ENCODE peak calls at places on chromosomes 1 and 21, in four cellular contexts. R is psoas muscle, Z is sigmoid colon, J is HCT116. N is an unnamed sample.

GRCh38 chr1:55155522-55155921 is 59.6 kb downstream of the USP24 start:
- DNase-seq in R (peak; percentile 80), Z (no peak), J (no peak), N (peak; percentile 20)

GRCh38 chr1:172533511-172534116 is 664 bp downstream of the SUCO start:
- DNase-seq in R (peak; percentile 36), Z (peak; percentile 68), J (no peak), N (peak; percentile 47)

GRCh38 chr21:46562964-46563607 is 41.8 kb downstream of the S100B start:
- DNase-seq in R (peak; percentile 60), Z (no peak), J (no peak), N (no peak)

GRCh38 chr1:8133657-8134430 is 107.7 kb upstream of the ERRFI1 start:
- DNase-seq in R (peak; percentile 71), Z (peak; percentile 95), J (peak; percentile 60), N (peak; percentile 85)

GRCh38 chr1:78469561-78469960 is 21.2 kb upstream of the PTGFR start:
- DNase-seq in R (no peak), Z (no peak), J (no peak), N (no peak)

GRCh38 chr21:38380391-38381137 is 117.7 kb downstream of the ERG start:
- DNase-seq in R (no peak), Z (no peak), J (no peak), N (peak; percentile 30)

GRCh38 chr1:116336250-116336649 is 36.8 kb upstream of the ATP1A1 start:
- DNase-seq in R (no peak), Z (no peak), J (no peak), N (no peak)

GRCh38 chr1:10398734-10399486 is at the start of gene PGD:
- DNase-seq in R (peak; percentile 99), Z (peak; percentile 99), J (peak; percentile 92), N (peak; percentile 99)

GRCh38 chr1:97904528-97904927 is 16.3 kb downstream of the DPYD start:
- DNase-seq in R (no peak), Z (no peak), J (no peak), N (peak; percentile 18)

GRCh38 chr1:228034954-228035837 is 28.4 kb downstream of the WNT3A start:
- DNase-seq in R (peak; percentile 26), Z (peak; percentile 44), J (no peak), N (no peak)

GRCh38 chr1:156106624-156107488 is 7.7 kb upstream of the LMNA start:
- DNase-seq in R (no peak), Z (peak; percentile 67), J (no peak), N (no peak)

GRCh38 chr1:154741747-154742495 is 128.2 kb downstream of the KCNN3 start:
- DNase-seq in R (no peak), Z (no peak), J (no peak), N (no peak)

GRCh38 chr1:86774305-86775304 is 70.2 kb downstream of the SH3GLB1 start:
- DNase-seq in R (peak; percentile 88), Z (peak; percentile 72), J (peak; percentile 49), N (peak; percentile 92)

GRCh38 chr1:226654046-226654445 is 85.0 kb downstream of the ITPKB start:
- DNase-seq in R (peak; percentile 52), Z (no peak), J (no peak), N (no peak)

GRCh38 chr1:221234821-221235220 is 355.6 kb downstream of the HLX start:
- DNase-seq in R (no peak), Z (no peak), J (no peak), N (no peak)

GRCh38 chr1:38817958-38818705 is 41.4 kb downstream of the RRAGC start:
- DNase-seq in R (peak; percentile 61), Z (no peak), J (no peak), N (peak; percentile 41)

GRCh38 chr1:78157162-78157561 is 111.4 kb downstream of the GIPC2 start:
- DNase-seq in R (no peak), Z (no peak), J (no peak), N (peak; percentile 26)

GRCh38 chr1:232551281-232551835 is 78.6 kb downstream of the SIPA1L2 start:
- DNase-seq in R (no peak), Z (no peak), J (no peak), N (no peak)

GRCh38 chr1:182909578-182909977 is 43.4 kb downstream of the SHCBP1L start:
- DNase-seq in R (no peak), Z (no peak), J (no peak), N (no peak)

GRCh38 chr1:235783148-235783776 is 83.4 kb downstream of the LYST start:
- DNase-seq in R (no peak), Z (no peak), J (peak; percentile 26), N (peak; percentile 23)

GRCh38 chr1:162195567-162195966 is 126.1 kb downstream of the NOS1AP start:
- DNase-seq in R (no peak), Z (no peak), J (no peak), N (no peak)

GRCh38 chr1:39003464-39003752 is 12.3 kb downstream of the AKIRIN1 start:
- DNase-seq in R (no peak), Z (no peak), J (no peak), N (no peak)

GRCh38 chr1:203769505-203770343 is 4.7 kb downstream of the LAX1 start:
- DNase-seq in R (peak; percentile 88), Z (peak; percentile 92), J (no peak), N (peak; percentile 95)

GRCh38 chr1:4306559-4307467 is 347.6 kb upstream of the AJAP1 start:
- DNase-seq in R (no peak), Z (no peak), J (no peak), N (no peak)

GRCh38 chr1:198416276-198416675 is 124.2 kb downstream of the ATP6V1G3 start:
- DNase-seq in R (no peak), Z (no peak), J (no peak), N (no peak)

GRCh38 chr1:87826639-87827345 is 498.1 kb downstream of the LMO4 start:
- DNase-seq in R (peak; percentile 53), Z (peak; percentile 67), J (no peak), N (no peak)

GRCh38 chr1:91024501-91025119 is 2.8 kb upstream of the ZNF644 start:
- DNase-seq in R (no peak), Z (no peak), J (no peak), N (no peak)

GRCh38 chr1:81231729-81232038 is 569.0 kb upstream of the ADGRL2 start:
- DNase-seq in R (no peak), Z (no peak), J (no peak), N (no peak)

GRCh38 chr1:15963968-15964648 is 11.8 kb downstream of the ZBTB17 start:
- DNase-seq in R (no peak), Z (no peak), J (no peak), N (no peak)

GRCh38 chr1:202411421-202411820 is 62.9 kb downstream of the PPP1R12B start:
- DNase-seq in R (no peak), Z (no peak), J (no peak), N (no peak)

GRCh38 chr1:163914785-163915413 is 593.1 kb downstream of the NUF2 start:
- DNase-seq in R (no peak), Z (no peak), J (no peak), N (no peak)

GRCh38 chr1:145990249-145991097 is 5.9 kb downstream of the TXNIP start:
- DNase-seq in R (peak; percentile 81), Z (peak; percentile 77), J (no peak), N (no peak)

GRCh38 chr1:106876384-106876783 is 180.1 kb upstream of the PRMT6 start:
- DNase-seq in R (no peak), Z (no peak), J (no peak), N (no peak)

GRCh38 chr1:47569681-47570470 is 132.0 kb downstream of the FOXD2 start:
- DNase-seq in R (no peak), Z (no peak), J (peak; percentile 79), N (peak; percentile 97)

GRCh38 chr1:226668173-226668560 is 70.9 kb downstream of the ITPKB start:
- DNase-seq in R (no peak), Z (peak; percentile 57), J (no peak), N (no peak)

DNA sequence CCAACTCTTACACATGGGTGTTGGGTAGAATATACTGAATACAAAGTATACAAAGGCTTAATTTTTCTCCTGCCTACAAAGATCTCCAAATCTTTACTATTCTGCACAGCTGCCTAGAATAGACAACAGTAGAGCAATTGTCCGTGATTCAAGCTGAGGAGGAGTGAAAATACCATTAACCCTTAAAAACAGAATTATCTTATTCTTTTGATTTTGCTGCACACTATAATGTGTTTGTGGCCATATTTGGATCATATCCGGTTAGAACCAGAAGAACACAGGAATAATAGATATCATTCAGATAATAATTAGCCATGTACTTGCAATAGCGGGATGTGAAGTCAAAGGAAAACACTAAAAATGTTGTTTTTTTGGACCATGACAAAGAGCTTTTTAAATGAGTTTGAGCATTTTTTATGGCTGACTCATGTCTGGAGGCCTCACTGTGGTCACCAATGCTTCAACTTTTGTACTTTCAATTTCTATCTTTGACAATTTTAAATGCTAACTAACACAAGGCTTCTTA is 197.6 kb upstream of the FOXD3 start:
- DNase-seq in R (no peak), Z (no peak), J (no peak), N (peak; percentile 8)
- H3K27ac ChIP-seq in R (no peak overlapping the region), Z (no peak overlapping the region), J (no peak overlapping the region), N (no peak overlapping the region)

GRCh38 chr1:152873495-152873894 is 4.6 kb upstream of the SMCP start:
- DNase-seq in R (no peak), Z (no peak), J (no peak), N (no peak)
- TF ChIP-seq CTCF in R (no peak), Z (no peak), J (no peak), N (no peak)

GRCh38 chr1:25684216-25684965 is 67.8 kb downstream of the MAN1C1 start:
- DNase-seq in R (no peak), Z (no peak), J (no peak), N (no peak)

GRCh38 chr1:25685211-25685750 is 68.7 kb downstream of the MAN1C1 start:
- DNase-seq in R (no peak), Z (no peak), J (no peak), N (no peak)

GRCh38 chr1:25683731-25684130 is 67.1 kb downstream of the MAN1C1 start:
- DNase-seq in R (no peak), Z (no peak), J (no peak), N (no peak)

GRCh38 chr1:25687221-25688017 is 70.8 kb downstream of the MAN1C1 start:
- DNase-seq in R (no peak), Z (no peak), J (no peak), N (no peak)

DNA sequence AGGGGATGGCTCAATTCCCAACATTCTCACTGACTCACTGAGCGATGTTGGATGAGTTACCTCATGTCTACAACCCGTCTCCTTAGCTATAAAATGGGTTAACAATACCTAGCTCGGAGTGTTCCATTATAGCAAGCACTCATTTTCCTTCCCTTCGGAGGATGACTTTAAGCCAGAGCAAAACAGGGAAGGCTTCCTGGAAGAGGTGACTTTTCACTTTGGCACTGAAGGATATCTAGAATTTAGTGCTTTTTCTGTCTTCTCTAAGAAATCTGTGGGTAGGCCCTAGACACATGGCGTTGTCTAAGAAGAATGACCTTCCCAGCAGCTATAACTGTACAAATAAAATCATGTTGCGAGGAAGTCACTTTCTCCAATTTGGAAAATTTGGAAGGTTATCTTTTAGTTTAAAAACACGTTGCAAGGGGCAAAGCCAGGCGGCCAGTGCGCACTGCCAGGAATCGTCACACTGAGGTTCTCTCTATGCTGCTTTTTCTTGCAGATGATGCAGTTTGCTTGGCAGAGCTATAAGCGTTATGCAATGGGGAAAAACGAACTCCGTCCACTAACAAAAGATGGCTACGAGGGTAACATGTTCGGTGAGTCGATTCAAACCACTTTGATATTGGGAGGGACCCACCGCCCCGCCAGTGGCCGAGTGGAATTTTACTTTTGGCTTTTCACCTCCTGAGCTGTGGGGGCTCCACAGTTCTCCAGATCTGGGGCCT is 69.5 kb downstream of the MAN1C1 start:
- DNase-seq in R (peak; percentile 87), Z (no peak), J (no peak), N (no peak)
- H3K27ac ChIP-seq in R (peak overlapping the region; percentile 23), Z (no peak overlapping the region), J (no peak overlapping the region), N (no peak overlapping the region)

GRCh38 chr1:12244078-12244477 is 14.2 kb downstream of the VPS13D start:
- DNase-seq in R (no peak), Z (no peak), J (no peak), N (peak; percentile 13)
- TF ChIP-seq CTCF in R (no peak), Z (no peak), J (peak; percentile 59), N (no peak)

N was measured in RWPE1.